ENCODE peak calls at places on chromosomes 7 and 10, in four cellular contexts. R is NCI-H1092, K is HT1080, V is HCT116. S is an unnamed sample.

GRCh38 chr10:106547047-106547635 is 617.4 kb downstream of the SORCS1 start:
- DNase-seq in V (no peak), K (no peak), R (no peak), S (no peak)

GRCh38 chr7:22559829-22560489 is 60.0 kb upstream of the STEAP1B start:
- DNase-seq in R (peak; percentile 74), V (peak; percentile 71), K (peak; percentile 79), S (no peak)

GRCh38 chr7:153381275-153382119 is 621.9 kb downstream of the ACTR3B start:
- DNase-seq in K (peak; percentile 44), V (no peak), R (peak; percentile 58), S (no peak)

GRCh38 chr7:44309271-44310091 is 15.9 kb downstream of the CAMK2B start:
- DNase-seq in V (no peak), K (no peak), R (no peak), S (no peak)

GRCh38 chr10:68560916-68561691 is 967 bp downstream of the TET1 start:
- DNase-seq in R (peak; percentile 1), K (no peak), V (no peak), S (no peak)

GRCh38 chr7:27709137-27710075 is 30.6 kb upstream of the TAX1BP1 start:
- DNase-seq in V (no peak), K (peak; percentile 68), R (no peak), S (peak; percentile 13)

GRCh38 chr10:119368991-119369869 is 161.9 kb downstream of the GRK5 start:
- DNase-seq in R (no peak), V (no peak), K (no peak), S (no peak)

GRCh38 chr7:129840757-129841156 is 112.0 kb downstream of the UBE2H start:
- DNase-seq in R (no peak), K (no peak), V (no peak), S (no peak)

GRCh38 chr7:5423272-5423843 is at the start of gene TNRC18:
- DNase-seq in R (no peak), V (no peak), K (no peak), S (no peak)

GRCh38 chr10:77602231-77602912 is 35.2 kb downstream of the KCNMA1 start:
- DNase-seq in K (no peak), R (no peak), V (no peak), S (no peak)

GRCh38 chr7:552711-553636 is 33.3 kb upstream of the PDGFA start:
- DNase-seq in R (no peak), K (no peak), V (no peak), S (no peak)

GRCh38 chr7:159099217-159099655 is 45.4 kb downstream of the VIPR2 start:
- DNase-seq in K (no peak), R (no peak), V (no peak), S (no peak)

GRCh38 chr7:106255246-106255645 is 29.5 kb downstream of the NAMPT start:
- DNase-seq in K (no peak), V (no peak), R (no peak), S (no peak)

GRCh38 chr10:110069502-110069982 is 61.8 kb downstream of the ADD3 start:
- DNase-seq in K (no peak), R (no peak), V (no peak), S (no peak)

GRCh38 chr10:132044803-132045202 is 20.9 kb upstream of the JAKMIP3 start:
- DNase-seq in V (no peak), K (no peak), R (no peak), S (no peak)

GRCh38 chr10:98411166-98411565 is 3.8 kb downstream of the PYROXD2 start:
- DNase-seq in R (no peak), K (no peak), V (no peak), S (no peak)

GRCh38 chr7:73900286-73900685 is 39.3 kb downstream of the TMEM270 start:
- DNase-seq in R (no peak), V (no peak), K (no peak), S (no peak)

GRCh38 chr10:641149-642010 is 48.1 kb downstream of the DIP2C start:
- DNase-seq in R (no peak), V (no peak), K (no peak), S (no peak)

GRCh38 chr7:87218941-87219544 is 489 bp downstream of the TMEM243 start:
- DNase-seq in V (no peak), K (peak; percentile 39), R (no peak), S (no peak)

GRCh38 chr10:3427316-3427715 is 254.7 kb upstream of the PITRM1 start:
- DNase-seq in R (no peak), V (no peak), K (no peak), S (no peak)

GRCh38 chr7:95169678-95170077 is 154.7 kb downstream of the PON1 start:
- DNase-seq in R (no peak), V (no peak), K (no peak), S (no peak)

GRCh38 chr7:15755061-15755460 is 68.6 kb upstream of the MEOX2 start:
- DNase-seq in V (no peak), R (no peak), K (no peak), S (no peak)

GRCh38 chr7:27185708-27186449 is 847 bp upstream of the HOXA11 start:
- DNase-seq in R (no peak), K (no peak), V (no peak), S (no peak)

GRCh38 chr10:74825033-74825370 is 1.4 kb upstream of the KAT6B start:
- DNase-seq in K (no peak), R (no peak), V (no peak), S (no peak)

GRCh38 chr10:63637833-63638443 is 116.7 kb downstream of the REEP3 start:
- DNase-seq in R (no peak), V (no peak), K (no peak), S (no peak)

GRCh38 chr10:29691564-29692064 is 56.8 kb upstream of the SVIL start:
- DNase-seq in R (no peak), V (no peak), K (peak; percentile 73), S (no peak)

GRCh38 chr10:133089461-133089800 is 1.7 kb downstream of the ADGRA1 start:
- DNase-seq in K (no peak), V (no peak), R (no peak), S (no peak)

GRCh38 chr7:159122276-159122675 is 22.4 kb downstream of the VIPR2 start:
- DNase-seq in R (no peak), V (no peak), K (no peak), S (no peak)

GRCh38 chr10:90738885-90739284 is 119.0 kb downstream of the HTR7 start:
- DNase-seq in R (no peak), V (no peak), K (no peak), S (no peak)

GRCh38 chr10:76178561-76179292 is 747.3 kb downstream of the LRMDA start:
- DNase-seq in R (no peak), K (no peak), V (no peak), S (no peak)

GRCh38 chr7:36969376-36969775 is 245.1 kb upstream of the AOAH start:
- DNase-seq in R (no peak), K (no peak), V (no peak), S (no peak)

GRCh38 chr7:3897430-3898385 is 596.7 kb downstream of the SDK1 start:
- DNase-seq in K (peak; percentile 15), R (peak; percentile 10), V (peak; percentile 29), S (peak; percentile 39)

GRCh38 chr7:33447980-33448379 is 318.6 kb downstream of the BBS9 start:
- DNase-seq in R (no peak), K (no peak), V (no peak), S (no peak)

GRCh38 chr7:21579341-21580072 is 36.7 kb downstream of the DNAH11 start:
- DNase-seq in V (no peak), K (no peak), R (no peak), S (no peak)

GRCh38 chr7:126668367-126668752 is 584.4 kb downstream of the GRM8 start:
- DNase-seq in V (no peak), R (no peak), K (no peak), S (no peak)

GRCh38 chr7:112481833-112482669 is 1.3 kb downstream of the LSMEM1 start:
- DNase-seq in K (peak; percentile 90), V (peak; percentile 50), R (no peak), S (peak; percentile 61)

GRCh38 chr7:84792232-84792882 is 394.5 kb downstream of the SEMA3D start:
- DNase-seq in R (no peak), K (peak; percentile 6), V (no peak), S (no peak)